ENCODE peak calls at places on chromosomes 16 and 17, in four cellular contexts. O, L, X and V are unnamed samples.

GRCh38 chr16:83046664-83047063 is 419.9 kb downstream of the CDH13 start:
- DNase-seq in O (no peak), L (no peak), X (no peak), V (no peak)

GRCh38 chr16:17832738-17833137 is 362.0 kb upstream of the XYLT1 start:
- DNase-seq in L (no peak), X (peak), O (no peak), V (no peak)

GRCh38 chr17:77571562-77571981 is 386.9 kb upstream of the TNRC6C start:
- DNase-seq in O (no peak), L (no peak), X (no peak), V (no peak)

GRCh38 chr17:58311429-58311894 is 17.1 kb downstream of the TSPOAP1 start:
- DNase-seq in O (no peak), L (no peak), X (no peak), V (no peak)

GRCh38 chr17:43020789-43021738 is 1.1 kb downstream of the VAT1 start:
- DNase-seq in O (no peak), L (peak), X (peak), V (peak)

GRCh38 chr17:19539841-19540311 is 6.2 kb downstream of the SLC47A1 start:
- DNase-seq in L (no peak), X (no peak), O (no peak), V (no peak)

GRCh38 chr16:81838794-81839193 is 59.7 kb downstream of the PLCG2 start:
- DNase-seq in O (no peak), L (no peak), X (peak), V (no peak)

GRCh38 chr17:82238562-82239201 is 9.8 kb downstream of the SLC16A3 start:
- DNase-seq in X (peak), O (no peak), L (no peak), V (no peak)

GRCh38 chr17:29572691-29573557 is 4.4 kb downstream of the TP53I13 start:
- DNase-seq in L (peak), X (no peak), O (no peak), V (no peak)

GRCh38 chr17:42010898-42011516 is 6.2 kb downstream of the DNAJC7 start:
- DNase-seq in O (no peak), X (peak), L (peak), V (peak)

GRCh38 chr16:684067-684794 is at the start of gene JMJD8:
- DNase-seq in L (peak), O (peak), X (peak), V (peak)

GRCh38 chr17:55660171-55660886 is 62.3 kb downstream of the TMEM100 start:
- DNase-seq in X (no peak), O (no peak), L (peak), V (no peak)

GRCh38 chr17:68592667-68593330 is 8.4 kb downstream of the FAM20A start:
- DNase-seq in X (no peak), L (no peak), O (no peak), V (no peak)

GRCh38 chr17:48814504-48814903 is 2.5 kb downstream of the TTLL6 start:
- DNase-seq in O (no peak), L (peak), X (peak), V (peak)

GRCh38 chr16:22296225-22297113 is 740 bp upstream of the POLR3E start:
- DNase-seq in X (no peak), L (peak), O (no peak), V (peak)

GRCh38 chr16:4537376-4538066 is 1.1 kb downstream of the CDIP1 start:
- DNase-seq in X (peak), L (peak), O (no peak), V (peak)

GRCh38 chr17:9670596-9670995 is 25.3 kb downstream of the USP43 start:
- DNase-seq in X (peak), L (no peak), O (no peak), V (no peak)

GRCh38 chr17:14803781-14804180 is 461.3 kb downstream of the PMP22 start:
- DNase-seq in L (no peak), O (no peak), X (no peak), V (no peak)

GRCh38 chr16:4506450-4506849 is 30.3 kb downstream of the HMOX2 start:
- DNase-seq in L (peak), O (no peak), X (peak), V (peak)

GRCh38 chr16:86714166-86714565 is 135.8 kb downstream of the FOXL1 start:
- DNase-seq in L (peak), X (peak), O (no peak), V (peak)

GRCh38 chr17:28861393-28862203 is 6.8 kb downstream of the ERAL1 start:
- DNase-seq in X (no peak), L (no peak), O (no peak), V (peak)